ENCODE peak calls at places on chromosomes 6 and 20, in six cellular contexts. One of them, this sample, is unnamed.

GRCh38 chr20:49594929-49595311 is 27.0 kb upstream of the PTGIS start:
- DNase-seq in OCI-LY7: no peak
- DNase-seq in MM.1S: no peak
- DNase-seq in PC-3: no peak
- DNase-seq in GM23248: no peak
- DNase-seq in HCT116: no peak
- DNase-seq in this sample: no peak

GRCh38 chr20:8693709-8694108 is 375.2 kb upstream of the PLCB4 start:
- DNase-seq in PC-3: no peak
- DNase-seq in OCI-LY7: no peak
- DNase-seq in MM.1S: no peak
- DNase-seq in HCT116: no peak
- DNase-seq in GM23248: peak; percentile 90
- DNase-seq in this sample: no peak

GRCh38 chr20:37979021-37979985 is 54.0 kb downstream of the TTI1 start:
- DNase-seq in HCT116: no peak
- DNase-seq in OCI-LY7: no peak
- DNase-seq in MM.1S: no peak
- DNase-seq in PC-3: no peak
- DNase-seq in GM23248: no peak
- DNase-seq in this sample: no peak

GRCh38 chr20:8152183-8152582 is 20.1 kb downstream of the PLCB1 start:
- DNase-seq in OCI-LY7: no peak
- DNase-seq in MM.1S: no peak
- DNase-seq in PC-3: peak; percentile 64
- DNase-seq in HCT116: no peak
- DNase-seq in GM23248: peak; percentile 75
- DNase-seq in this sample: no peak

GRCh38 chr6:68364276-68364785 is 270.8 kb upstream of the ADGRB3 start:
- DNase-seq in OCI-LY7: no peak
- DNase-seq in PC-3: no peak
- DNase-seq in HCT116: no peak
- DNase-seq in GM23248: no peak
- DNase-seq in MM.1S: no peak
- DNase-seq in this sample: no peak

GRCh38 chr6:48757661-48758060 is 646.7 kb upstream of the PTCHD4 start:
- DNase-seq in PC-3: peak; percentile 93
- DNase-seq in GM23248: no peak
- DNase-seq in MM.1S: no peak
- DNase-seq in HCT116: no peak
- DNase-seq in OCI-LY7: no peak
- DNase-seq in this sample: no peak

GRCh38 chr20:49725694-49726093 is 12.0 kb upstream of the B4GALT5 start:
- DNase-seq in GM23248: no peak
- DNase-seq in MM.1S: no peak
- DNase-seq in PC-3: no peak
- DNase-seq in OCI-LY7: no peak
- DNase-seq in HCT116: no peak
- DNase-seq in this sample: no peak

GRCh38 chr6:123022980-123023379 is 26.9 kb downstream of the CLVS2 start:
- DNase-seq in GM23248: no peak
- DNase-seq in PC-3: peak; percentile 3
- DNase-seq in OCI-LY7: peak; percentile 11
- DNase-seq in HCT116: no peak
- DNase-seq in MM.1S: peak; percentile 21
- DNase-seq in this sample: peak; percentile 52

GRCh38 chr20:24950128-24950835 is 1.2 kb downstream of the CST7 start:
- DNase-seq in HCT116: no peak
- DNase-seq in PC-3: no peak
- DNase-seq in OCI-LY7: no peak
- DNase-seq in GM23248: no peak
- DNase-seq in MM.1S: no peak
- DNase-seq in this sample: no peak

GRCh38 chr20:29497261-29497671 is 1760.2 kb upstream of the DEFB115 start:
- DNase-seq in GM23248: peak; percentile 5
- DNase-seq in PC-3: peak; percentile 54
- DNase-seq in HCT116: no peak
- DNase-seq in MM.1S: peak; percentile 91
- DNase-seq in OCI-LY7: no peak
- DNase-seq in this sample: no peak

GRCh38 chr6:42555477-42556457 is 8.1 kb upstream of the UBR2 start:
- DNase-seq in OCI-LY7: peak; percentile 30
- DNase-seq in HCT116: peak; percentile 33
- DNase-seq in MM.1S: peak; percentile 51
- DNase-seq in PC-3: peak; percentile 47
- DNase-seq in GM23248: no peak
- DNase-seq in this sample: peak; percentile 64

GRCh38 chr6:106300944-106301343 is 24.6 kb downstream of the ATG5 start:
- DNase-seq in OCI-LY7: peak; percentile 41
- DNase-seq in HCT116: no peak
- DNase-seq in GM23248: peak; percentile 75
- DNase-seq in MM.1S: peak; percentile 39
- DNase-seq in PC-3: peak; percentile 59
- DNase-seq in this sample: peak; percentile 43

GRCh38 chr20:39214778-39215177 is 252.6 kb downstream of the DHX35 start:
- DNase-seq in GM23248: no peak
- DNase-seq in MM.1S: no peak
- DNase-seq in OCI-LY7: no peak
- DNase-seq in PC-3: no peak
- DNase-seq in HCT116: no peak
- DNase-seq in this sample: no peak

GRCh38 chr20:39778847-39779641 is 816.9 kb downstream of the DHX35 start:
- DNase-seq in HCT116: no peak
- DNase-seq in OCI-LY7: no peak
- DNase-seq in MM.1S: no peak
- DNase-seq in GM23248: peak; percentile 24
- DNase-seq in PC-3: no peak
- DNase-seq in this sample: no peak

GRCh38 chr6:70684794-70685493 is 17.3 kb downstream of the SMAP1 start:
- DNase-seq in PC-3: peak; percentile 25
- DNase-seq in MM.1S: no peak
- DNase-seq in OCI-LY7: no peak
- DNase-seq in GM23248: no peak
- DNase-seq in HCT116: no peak
- DNase-seq in this sample: peak; percentile 26

GRCh38 chr20:63060057-63060991 is 53.6 kb upstream of the BHLHE23 start:
- DNase-seq in PC-3: peak; percentile 70
- DNase-seq in OCI-LY7: no peak
- DNase-seq in MM.1S: no peak
- DNase-seq in GM23248: peak; percentile 60
- DNase-seq in HCT116: no peak
- DNase-seq in this sample: no peak

GRCh38 chr20:63061051-63061531 is 54.3 kb upstream of the BHLHE23 start:
- DNase-seq in PC-3: no peak
- DNase-seq in GM23248: no peak
- DNase-seq in MM.1S: no peak
- DNase-seq in OCI-LY7: no peak
- DNase-seq in HCT116: no peak
- DNase-seq in this sample: no peak

GRCh38 chr20:63061701-63062100 is 54.9 kb upstream of the BHLHE23 start:
- DNase-seq in PC-3: no peak
- DNase-seq in GM23248: no peak
- DNase-seq in OCI-LY7: no peak
- DNase-seq in MM.1S: no peak
- DNase-seq in HCT116: no peak
- DNase-seq in this sample: no peak

GRCh38 chr20:63064310-63064709 is 57.5 kb upstream of the BHLHE23 start:
- DNase-seq in HCT116: no peak
- DNase-seq in OCI-LY7: no peak
- DNase-seq in MM.1S: peak; percentile 38
- DNase-seq in GM23248: peak; percentile 20
- DNase-seq in PC-3: no peak
- DNase-seq in this sample: no peak

DNA sequence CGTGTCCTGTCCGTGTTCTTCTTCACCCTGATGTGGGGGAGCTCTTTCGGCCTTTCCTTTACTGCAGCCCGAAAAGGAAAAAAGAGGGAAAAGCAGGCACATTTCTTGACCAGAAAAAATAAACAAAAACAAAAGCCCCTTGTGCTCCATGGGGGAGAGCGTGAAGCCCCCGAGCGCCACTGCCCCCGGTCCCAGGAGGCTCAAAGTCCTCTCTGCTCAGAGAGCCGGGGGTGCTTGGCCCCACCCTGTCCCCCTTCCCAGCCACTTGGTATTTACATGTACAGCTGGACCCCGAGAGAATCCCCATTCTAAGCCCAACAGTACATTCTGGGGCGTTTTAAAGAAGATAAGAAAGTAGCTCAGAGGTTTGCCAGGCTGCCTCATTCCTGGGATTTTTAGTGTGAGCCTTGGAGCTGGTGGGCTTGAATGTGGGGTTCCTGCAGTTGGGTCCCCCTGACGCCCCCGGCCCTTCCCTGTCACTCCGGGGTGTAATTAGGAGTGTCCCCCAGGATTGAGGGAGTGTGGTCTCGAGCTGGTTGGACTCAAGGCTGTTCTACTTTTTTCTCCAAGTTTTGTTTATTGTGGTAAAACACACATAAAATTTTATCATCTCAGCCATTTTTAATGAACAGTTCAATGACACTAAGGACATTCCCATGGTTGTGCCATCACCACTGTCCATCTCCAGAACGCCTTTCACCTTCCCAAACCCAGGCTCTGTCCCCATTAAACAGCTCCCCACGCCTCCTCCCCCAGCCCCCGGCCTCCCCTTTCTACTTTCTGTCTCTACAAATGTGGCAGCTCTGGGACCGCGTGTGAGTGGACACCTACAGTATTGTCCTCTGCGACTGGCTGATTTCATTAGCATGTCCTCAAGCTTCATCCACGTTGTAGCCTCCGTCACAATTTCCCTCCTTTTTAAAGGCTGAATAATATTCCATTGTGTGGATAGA is 55.7 kb upstream of the BHLHE23 start:
- DNase-seq in GM23248: no peak
- DNase-seq in MM.1S: no peak
- DNase-seq in OCI-LY7: no peak
- DNase-seq in HCT116: no peak
- DNase-seq in PC-3: no peak
- DNase-seq in this sample: no peak
- TF ChIP-seq EZH2phosphoT487 in GM23248: no peak
- TF ChIP-seq EZH2phosphoT487 in MM.1S: no peak
- TF ChIP-seq EZH2phosphoT487 in OCI-LY7: no peak
- TF ChIP-seq EZH2phosphoT487 in HCT116: no peak
- TF ChIP-seq EZH2phosphoT487 in PC-3: no peak
- TF ChIP-seq EZH2phosphoT487 in this sample: no peak

DNA sequence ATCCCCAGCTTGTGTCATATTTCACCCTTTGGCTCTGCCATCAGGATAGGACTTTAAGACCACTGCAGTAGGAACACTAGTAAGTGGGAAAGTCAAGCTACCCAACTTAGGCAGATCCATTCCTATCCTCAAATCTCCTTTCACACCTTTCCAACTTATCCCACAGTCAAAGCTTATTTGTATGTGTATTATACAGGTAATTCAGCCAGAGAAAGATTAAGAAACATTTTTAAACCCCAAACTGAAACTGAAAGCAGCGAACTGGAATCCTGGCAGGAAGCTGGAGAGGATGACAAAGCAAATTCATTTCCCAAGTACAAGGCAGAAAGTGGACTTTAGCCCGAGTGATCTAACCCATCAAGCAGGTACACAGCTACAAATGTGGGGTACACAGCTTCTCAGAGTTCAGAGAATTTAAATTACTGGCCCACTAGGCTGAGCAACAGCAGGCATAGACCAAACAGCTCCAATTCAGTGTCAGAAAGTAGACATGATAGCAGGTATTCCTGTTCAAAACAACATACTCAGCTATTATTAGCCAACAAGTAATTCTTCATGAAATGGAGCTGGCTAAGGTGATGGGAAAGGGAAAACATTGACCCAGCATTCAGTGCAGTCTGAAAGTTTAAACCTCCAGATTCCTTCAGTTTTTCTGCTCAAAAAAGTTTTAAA is 39.1 kb downstream of the ILRUN start:
- DNase-seq in MM.1S: peak; percentile 75
- DNase-seq in GM23248: peak; percentile 90
- DNase-seq in PC-3: peak; percentile 83
- DNase-seq in OCI-LY7: peak; percentile 53
- DNase-seq in HCT116: no peak
- DNase-seq in this sample: peak; percentile 82
- H2AFZ ChIP-seq in MM.1S: no peak overlapping the region
- H2AFZ ChIP-seq in GM23248: peak overlapping the region; percentile 72
- H2AFZ ChIP-seq in PC-3: peak overlapping the region; percentile 66
- H2AFZ ChIP-seq in OCI-LY7: no peak overlapping the region
- H2AFZ ChIP-seq in HCT116: no peak overlapping the region
- H2AFZ ChIP-seq in this sample: no peak overlapping the region

DNA sequence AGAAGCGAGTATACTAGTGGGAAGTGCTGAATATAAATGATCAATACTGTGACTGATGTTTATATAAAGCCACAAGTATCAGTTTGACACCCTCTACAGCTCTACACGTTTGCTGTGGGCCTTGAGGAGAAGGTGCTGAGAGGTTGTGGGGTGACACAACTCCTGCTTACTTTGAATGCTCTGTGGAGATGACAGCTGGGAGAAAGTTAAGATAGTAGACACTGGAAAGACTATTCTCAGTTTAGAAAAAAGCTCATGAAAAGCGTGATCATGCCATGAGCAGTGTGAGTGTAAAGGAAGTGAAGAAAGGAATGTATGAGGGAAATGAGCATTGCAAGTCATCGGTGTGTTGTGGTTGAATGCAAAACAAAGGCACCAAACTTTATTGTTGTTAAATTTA is 215.8 kb downstream of the UTRN start:
- DNase-seq in OCI-LY7: no peak
- DNase-seq in HCT116: no peak
- DNase-seq in PC-3: no peak
- DNase-seq in GM23248: no peak
- DNase-seq in MM.1S: no peak
- DNase-seq in this sample: no peak
- TF ChIP-seq EZH2phosphoT487 in OCI-LY7: no peak
- TF ChIP-seq EZH2phosphoT487 in HCT116: no peak
- TF ChIP-seq EZH2phosphoT487 in PC-3: no peak
- TF ChIP-seq EZH2phosphoT487 in GM23248: no peak
- TF ChIP-seq EZH2phosphoT487 in MM.1S: no peak
- TF ChIP-seq EZH2phosphoT487 in this sample: no peak

GRCh38 chr20:12086359-12086758 is 168.7 kb downstream of the BTBD3 start:
- DNase-seq in HCT116: no peak
- DNase-seq in MM.1S: no peak
- DNase-seq in OCI-LY7: no peak
- DNase-seq in PC-3: peak; percentile 24
- DNase-seq in GM23248: no peak
- DNase-seq in this sample: no peak

GRCh38 chr20:12093062-12093796 is 175.5 kb downstream of the BTBD3 start:
- DNase-seq in PC-3: peak; percentile 35
- DNase-seq in GM23248: no peak
- DNase-seq in HCT116: no peak
- DNase-seq in OCI-LY7: no peak
- DNase-seq in MM.1S: no peak
- DNase-seq in this sample: no peak

GRCh38 chr20:12095224-12095623 is 177.5 kb downstream of the BTBD3 start:
- DNase-seq in GM23248: no peak
- DNase-seq in OCI-LY7: no peak
- DNase-seq in PC-3: no peak
- DNase-seq in MM.1S: no peak
- DNase-seq in HCT116: no peak
- DNase-seq in this sample: no peak

DNA sequence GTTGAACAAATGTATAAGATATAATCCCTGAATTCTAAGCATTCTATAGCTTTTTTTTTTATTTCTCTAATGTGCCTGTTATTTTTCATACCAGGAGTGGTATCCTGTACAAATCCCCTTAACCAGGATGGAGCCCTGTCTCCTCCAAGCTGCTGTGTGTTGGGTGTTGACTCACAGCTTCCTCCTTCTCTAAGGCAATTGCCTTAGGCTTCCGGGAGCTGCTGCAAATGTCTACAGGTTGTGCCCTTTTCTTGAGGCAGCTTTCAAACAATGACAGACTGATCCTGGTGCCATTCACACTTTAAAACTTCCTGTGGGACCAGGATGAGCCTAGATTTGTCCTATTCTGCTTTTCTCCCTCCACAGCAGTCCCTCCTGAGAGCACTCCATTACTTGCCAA is 173.2 kb downstream of the BTBD3 start:
- DNase-seq in GM23248: no peak
- DNase-seq in MM.1S: no peak
- DNase-seq in HCT116: no peak
- DNase-seq in PC-3: peak; percentile 31
- DNase-seq in OCI-LY7: no peak
- DNase-seq in this sample: no peak
- H2AFZ ChIP-seq in GM23248: no peak overlapping the region
- H2AFZ ChIP-seq in MM.1S: no peak overlapping the region
- H2AFZ ChIP-seq in HCT116: no peak overlapping the region
- H2AFZ ChIP-seq in PC-3: no peak overlapping the region
- H2AFZ ChIP-seq in OCI-LY7: no peak overlapping the region
- H2AFZ ChIP-seq in this sample: no peak overlapping the region

This sample was measured in hepatocyte.